ENCODE peak calls at places on chromosomes 16 and 17, in six cellular contexts. N, R, K, U, S and T are unnamed samples.

GRCh38 chr17:61955621-61956020 is 27.8 kb upstream of the INTS2 start:
- DNase-seq in N (no peak), U (no peak), K (no peak), R (no peak), S (no peak), T (no peak)

GRCh38 chr17:49580055-49580721 is 4.5 kb downstream of the NXPH3 start:
- DNase-seq in K (no peak), U (no peak), R (no peak), N (no peak), S (no peak), T (no peak)

GRCh38 chr16:86854058-86854621 is 275.8 kb downstream of the FOXL1 start:
- DNase-seq in S (no peak), R (no peak), K (no peak), U (no peak), N (no peak), T (no peak)

GRCh38 chr16:19431636-19432340 is 14.1 kb downstream of the TMC5 start:
- DNase-seq in K (no peak), S (no peak), U (no peak), R (no peak), N (no peak), T (no peak)

GRCh38 chr16:20763461-20764232 is at the start of gene ACSM3:
- DNase-seq in K (peak), N (peak), S (peak), R (no peak), U (peak), T (peak)

GRCh38 chr17:77392376-77393273 is 251.9 kb downstream of the SEC14L1 start:
- DNase-seq in N (peak), S (peak), U (peak), R (no peak), K (peak), T (no peak)

GRCh38 chr16:71526111-71526998 is at the start of gene CHST4:
- DNase-seq in K (peak), S (peak), N (no peak), R (no peak), U (peak), T (no peak)

GRCh38 chr17:82304826-82305726 is 12.3 kb downstream of the CD7 start:
- DNase-seq in S (no peak), U (no peak), R (no peak), N (no peak), K (no peak), T (no peak)

GRCh38 chr17:78717431-78717980 is 64.6 kb downstream of the CYTH1 start:
- DNase-seq in K (no peak), N (no peak), R (peak), S (peak), U (no peak), T (no peak)

GRCh38 chr17:17761894-17762781 is 74.6 kb downstream of the SREBF1 start:
- DNase-seq in U (no peak), S (no peak), N (no peak), K (no peak), R (no peak), T (no peak)

GRCh38 chr17:56262854-56263253 is 109.6 kb downstream of the ANKFN1 start:
- DNase-seq in U (no peak), K (no peak), R (no peak), N (no peak), S (no peak), T (no peak)

GRCh38 chr17:8304181-8304910 is 5.7 kb upstream of the ARHGEF15 start:
- DNase-seq in R (no peak), S (peak), U (no peak), K (no peak), N (no peak), T (no peak)

GRCh38 chr16:49855280-49855821 is 561 bp downstream of the ZNF423 start:
- DNase-seq in R (no peak), K (peak), U (peak), S (peak), N (peak), T (peak)

GRCh38 chr17:12985431-12986285 is 32.2 kb downstream of the ELAC2 start:
- DNase-seq in K (peak), N (peak), R (no peak), U (no peak), S (no peak), T (no peak)

GRCh38 chr16:84603115-84603816 is 14.6 kb downstream of the COTL1 start:
- DNase-seq in N (peak), U (peak), S (peak), K (no peak), R (peak), T (peak)

GRCh38 chr17:8359769-8360168 is 16.7 kb downstream of the KRABD2 start:
- DNase-seq in K (no peak), R (no peak), S (no peak), N (peak), U (peak), T (no peak)

GRCh38 chr17:77163001-77163400 is 22.2 kb downstream of the SEC14L1 start:
- DNase-seq in U (no peak), K (no peak), N (no peak), R (no peak), S (no peak), T (no peak)

GRCh38 chr16:21300309-21301167 is 22.4 kb upstream of the CRYM start:
- DNase-seq in R (peak), U (peak), K (peak), S (peak), N (peak), T (peak)

GRCh38 chr17:14061666-14062560 is 7.4 kb upstream of the COX10 start:
- DNase-seq in N (no peak), S (no peak), K (no peak), R (no peak), U (no peak), T (no peak)

GRCh38 chr16:89723279-89724250 is 2.2 kb downstream of the ZNF276 start:
- DNase-seq in U (no peak), N (peak), R (peak), K (no peak), S (no peak), T (no peak)

GRCh38 chr16:88853336-88853941 is 3.3 kb downstream of the GALNS start:
- DNase-seq in S (no peak), U (no peak), R (no peak), K (no peak), N (no peak), T (no peak)

GRCh38 chr16:58638148-58639036 is 8.8 kb upstream of the CNOT1 start:
- DNase-seq in S (peak), U (peak), K (no peak), N (peak), R (no peak), T (no peak)

GRCh38 chr17:29571883-29572681 is 3.6 kb downstream of the TP53I13 start:
- DNase-seq in K (no peak), R (no peak), N (peak), S (no peak), U (no peak), T (peak)

GRCh38 chr17:29158096-29158495 is 22.1 kb downstream of the MYO18A start:
- DNase-seq in S (no peak), R (no peak), U (no peak), K (no peak), N (no peak), T (no peak)

GRCh38 chr17:35709874-35710273 is 21.6 kb upstream of the RASL10B start:
- DNase-seq in U (no peak), S (no peak), K (no peak), R (no peak), N (no peak), T (no peak)

GRCh38 chr17:8300629-8301242 is 5.5 kb upstream of the SLC25A35 start:
- DNase-seq in S (peak), N (peak), K (peak), U (peak), R (peak), T (peak)

GRCh38 chr17:1485311-1485747 is 7.2 kb downstream of the MYO1C start:
- DNase-seq in N (peak), S (peak), R (no peak), K (peak), U (no peak), T (no peak)

GRCh38 chr17:27834571-27834970 is 34.2 kb upstream of the NOS2 start:
- DNase-seq in N (no peak), S (no peak), K (no peak), U (no peak), R (no peak), T (no peak)

GRCh38 chr16:74565378-74565777 is 41.5 kb downstream of the GLG1 start:
- DNase-seq in N (no peak), S (no peak), U (no peak), R (no peak), K (no peak), T (no peak)

GRCh38 chr17:48759288-48759687 is 30.7 kb upstream of the HOXB13 start:
- DNase-seq in U (no peak), S (no peak), N (no peak), R (no peak), K (no peak), T (no peak)

GRCh38 chr16:67341250-67341649 is 14.6 kb downstream of the LRRC36 start:
- DNase-seq in R (no peak), N (no peak), K (no peak), U (no peak), S (no peak), T (no peak)